ENCODE peak calls at places on chromosomes 11 and 22, in eight cellular contexts. L, P, I, O, Y, Q, F and V are unnamed samples.
A peak's percentile ranks its signal among the peaks of the same experiment; 100 is the strongest.

GRCh38 chr11:128339721-128340271 is 247.6 kb downstream of the ETS1 start:
- DNase-seq in L (no peak), P (no peak), I (no peak), O (no peak), Y (no peak), Q (no peak), F (no peak), V (no peak)

GRCh38 chr11:126336065-126336464 is 19.4 kb upstream of the ST3GAL4 start:
- DNase-seq in L (no peak), P (no peak), I (no peak), O (no peak), Y (no peak), Q (peak; percentile 24), F (no peak), V (no peak)

GRCh38 chr11:113697798-113698407 is 8.2 kb downstream of the TMPRSS5 start:
- DNase-seq in L (no peak), P (no peak), I (no peak), O (no peak), Y (no peak), Q (no peak), F (no peak), V (no peak)

GRCh38 chr11:88042238-88043032 is 132.8 kb downstream of the RAB38 start:
- DNase-seq in L (no peak), P (no peak), I (no peak), O (no peak), Y (no peak), Q (no peak), F (no peak), V (no peak)

GRCh38 chr11:126361400-126361799 is 5.9 kb downstream of the ST3GAL4 start:
- DNase-seq in L (no peak), P (no peak), I (no peak), O (no peak), Y (no peak), Q (no peak), F (no peak), V (no peak)

GRCh38 chr11:102413497-102413896 is 39.1 kb downstream of the TMEM123 start:
- DNase-seq in L (no peak), P (no peak), I (no peak), O (no peak), Y (no peak), Q (no peak), F (no peak), V (no peak)

GRCh38 chr11:108496643-108497256 is 1.4 kb downstream of the POGLUT3 start:
- DNase-seq in L (peak; percentile 38), P (no peak), I (no peak), O (no peak), Y (no peak), Q (no peak), F (no peak), V (peak; percentile 27)

GRCh38 chr11:60377737-60378136 is 595 bp upstream of the MS4A7 start:
- DNase-seq in L (no peak), P (peak; percentile 79), I (no peak), O (no peak), Y (no peak), Q (no peak), F (peak; percentile 48), V (no peak)

GRCh38 chr11:113725411-113725810 is 19.3 kb upstream of the TMPRSS5 start:
- DNase-seq in L (no peak), P (no peak), I (no peak), O (no peak), Y (no peak), Q (no peak), F (no peak), V (no peak)

GRCh38 chr11:60129853-60130252 is 41.4 kb downstream of the MS4A2 start:
- DNase-seq in L (no peak), P (peak; percentile 6), I (no peak), O (no peak), Y (no peak), Q (no peak), F (no peak), V (peak; percentile 16)

GRCh38 chr11:65900125-65900898 is at the start of gene FOSL1:
- DNase-seq in L (peak; percentile 93), P (peak; percentile 94), I (peak; percentile 99), O (peak; percentile 57), Y (peak; percentile 94), Q (peak; percentile 97), F (peak; percentile 86), V (peak; percentile 97)

GRCh38 chr11:127117231-127117671 is 116.7 kb upstream of the KIRREL3 start:
- DNase-seq in L (no peak), P (no peak), I (no peak), O (no peak), Y (no peak), Q (no peak), F (no peak), V (no peak)

GRCh38 chr11:117735350-117735977 is 61.6 kb downstream of the DSCAML1 start:
- DNase-seq in L (no peak), P (no peak), I (no peak), O (no peak), Y (no peak), Q (no peak), F (no peak), V (no peak)

GRCh38 chr22:39815882-39816395 is 77.6 kb downstream of the ENTHD1 start:
- DNase-seq in L (no peak), P (no peak), I (no peak), O (no peak), Y (no peak), Q (no peak), F (no peak), V (no peak)

GRCh38 chr22:32219030-32219429 is 14.2 kb upstream of the RFPL2 start:
- DNase-seq in L (no peak), P (no peak), I (no peak), O (no peak), Y (no peak), Q (no peak), F (no peak), V (no peak)

GRCh38 chr11:16897460-16898061 is 116.7 kb downstream of the PLEKHA7 start:
- DNase-seq in L (no peak), P (no peak), I (no peak), O (no peak), Y (peak; percentile 51), Q (no peak), F (no peak), V (no peak)

GRCh38 chr22:46500201-46500600 is 37.2 kb downstream of the CELSR1 start:
- DNase-seq in L (no peak), P (no peak), I (no peak), O (no peak), Y (no peak), Q (no peak), F (no peak), V (no peak)

GRCh38 chr11:106950067-106950491 is 68.2 kb downstream of the GUCY1A2 start:
- DNase-seq in L (no peak), P (no peak), I (no peak), O (no peak), Y (no peak), Q (no peak), F (no peak), V (no peak)

GRCh38 chr11:112498701-112499100 is 238.0 kb upstream of the PLET1 start:
- DNase-seq in L (no peak), P (no peak), I (no peak), O (no peak), Y (no peak), Q (no peak), F (no peak), V (no peak)

GRCh38 chr11:11157201-11157600 is 195.8 kb downstream of the CSNK2A3 start:
- DNase-seq in L (peak; percentile 39), P (no peak), I (peak; percentile 37), O (no peak), Y (peak; percentile 6), Q (no peak), F (no peak), V (peak; percentile 31)

GRCh38 chr11:102172127-102172848 is 62.0 kb downstream of the YAP1 start:
- DNase-seq in L (no peak), P (no peak), I (no peak), O (no peak), Y (peak; percentile 43), Q (no peak), F (no peak), V (no peak)

GRCh38 chr11:132535830-132536229 is 996.5 kb downstream of the OPCML start:
- DNase-seq in L (no peak), P (no peak), I (no peak), O (no peak), Y (no peak), Q (no peak), F (no peak), V (no peak)

GRCh38 chr11:132531921-132532320 is 1000.4 kb downstream of the OPCML start:
- DNase-seq in L (no peak), P (no peak), I (no peak), O (no peak), Y (no peak), Q (no peak), F (no peak), V (no peak)
- TF ChIP-seq POLR2A in L (no peak), P (no peak), I (no peak), O (no peak), Y (no peak), Q (no peak), F (no peak), V (no peak)

DNA sequence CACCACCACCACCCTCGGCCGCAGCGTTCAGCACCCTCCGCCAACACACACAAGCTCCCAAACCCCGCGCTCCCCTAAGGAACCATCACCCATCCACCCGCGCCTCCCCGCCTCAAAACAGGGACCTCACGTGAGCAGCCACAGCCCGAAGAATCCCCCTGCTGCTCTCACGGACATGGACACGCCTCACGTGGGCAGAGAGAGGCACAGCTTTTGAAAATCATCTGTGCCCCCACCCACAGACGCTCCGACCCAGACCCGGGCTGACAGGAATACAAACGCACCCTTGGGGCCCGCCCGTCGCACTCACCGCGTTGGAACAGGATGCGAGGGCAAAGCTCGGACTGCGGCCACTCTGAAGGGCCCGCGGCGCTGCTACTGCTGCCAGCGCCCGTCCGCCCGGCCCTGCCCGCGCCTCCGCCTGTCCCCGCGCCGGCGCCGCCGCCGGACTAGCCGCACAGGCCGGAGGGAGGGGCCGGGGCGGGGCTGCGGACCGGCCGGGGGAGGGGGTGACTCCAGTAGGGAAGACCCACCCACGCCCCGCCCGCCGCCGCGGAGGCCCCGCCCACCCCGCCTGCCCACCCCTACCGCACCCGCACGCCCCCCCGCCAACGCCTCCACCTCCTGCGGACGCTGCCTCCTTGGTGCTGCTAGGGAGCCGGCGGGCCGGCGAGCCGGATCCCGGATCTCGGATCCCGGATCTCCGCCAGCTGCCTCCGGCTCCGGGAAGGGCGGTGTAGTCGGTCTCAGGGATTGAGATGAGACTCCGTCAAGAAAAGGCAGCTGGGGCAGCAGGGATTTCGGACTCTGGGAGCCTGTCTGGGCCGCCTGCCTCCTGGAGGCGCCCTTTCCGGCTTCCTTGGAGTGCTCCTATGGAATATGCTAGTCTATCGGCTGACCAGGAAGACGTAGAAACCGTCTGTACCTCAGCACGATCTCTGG is at the start of gene TRIM3:
- DNase-seq in L (peak; percentile 99), P (peak; percentile 96), I (peak; percentile 82), O (peak; percentile 55), Y (peak; percentile 87), Q (peak; percentile 98), F (peak; percentile 97), V (peak; percentile 89)
- TF ChIP-seq POLR2A in L (no peak), P (peak; percentile 80), I (peak; percentile 46), O (peak; percentile 84), Y (peak; percentile 95), Q (peak; percentile 78), F (peak; percentile 87), V (no peak)

GRCh38 chr11:78079232-78080083 is at the start of gene NDUFC2:
- DNase-seq in L (peak; percentile 80), P (peak; percentile 83), I (peak; percentile 88), O (no peak), Y (peak; percentile 85), Q (peak; percentile 86), F (peak; percentile 78), V (peak; percentile 90)
- TF ChIP-seq POLR2A in L (peak; percentile 91), P (peak; percentile 79), I (peak; percentile 92), O (peak; percentile 68), Y (peak; percentile 97), Q (peak; percentile 61), F (peak; percentile 64), V (peak; percentile 84)

GRCh38 chr22:27918351-27919221 is 470 bp downstream of the PITPNB start:
- DNase-seq in L (peak; percentile 68), P (peak; percentile 50), I (peak; percentile 41), O (no peak), Y (peak; percentile 63), Q (peak; percentile 71), F (peak; percentile 66), V (peak; percentile 53)
- TF ChIP-seq POLR2A in L (no peak), P (peak; percentile 87), I (peak; percentile 42), O (no peak), Y (no peak), Q (no peak), F (no peak), V (no peak)